ENCODE peak calls at places on chromosomes 7 and 10, in six cellular contexts. X is choroid plexus epithelial cell, D is Caco-2, O is lower lobe of right lung, Q is A549, W is endothelial cell. I is an unnamed sample.

GRCh38 chr10:79038841-79039201 is 29.9 kb upstream of the ZMIZ1 start:
- DNase-seq in D (no peak), X (peak; percentile 49), Q (no peak), O (peak; percentile 21), W (no peak), I (peak; percentile 46)

GRCh38 chr10:108250954-108251620 is 1086.6 kb upstream of the SORCS1 start:
- DNase-seq in Q (no peak), D (no peak), O (no peak), X (peak; percentile 28), W (no peak), I (no peak)

GRCh38 chr10:119030421-119031250 is 1.1 kb downstream of the NANOS1 start:
- DNase-seq in W (peak; percentile 69), Q (no peak), O (peak; percentile 66), X (peak; percentile 63), D (peak; percentile 78), I (peak; percentile 67)

GRCh38 chr7:111796671-111797070 is 234.4 kb upstream of the IMMP2L start:
- DNase-seq in Q (no peak), X (peak; percentile 38), O (no peak), W (no peak), D (no peak), I (no peak)

GRCh38 chr10:7397049-7397448 is 13.8 kb downstream of the SFMBT2 start:
- DNase-seq in D (no peak), Q (no peak), O (no peak), W (no peak), X (no peak), I (no peak)

GRCh38 chr10:58465641-58466040 is 47.0 kb upstream of the BICC1 start:
- DNase-seq in W (no peak), X (peak; percentile 26), Q (no peak), O (no peak), D (no peak), I (no peak)

GRCh38 chr10:77168161-77168560 is 469.4 kb downstream of the KCNMA1 start:
- DNase-seq in O (no peak), Q (no peak), X (no peak), W (no peak), D (no peak), I (no peak)

GRCh38 chr10:89540550-89540949 is 5.2 kb upstream of the SLC16A12 start:
- DNase-seq in O (no peak), D (no peak), X (peak; percentile 42), W (no peak), Q (no peak), I (no peak)

GRCh38 chr7:1064581-1064980 is 20.2 kb downstream of the GPR146 start:
- DNase-seq in O (no peak), X (no peak), Q (no peak), W (no peak), D (no peak), I (no peak)
- TF ChIP-seq CTCF in O (no peak), X (no peak), Q (no peak), W (no peak), D (no peak), I (no peak)

DNA sequence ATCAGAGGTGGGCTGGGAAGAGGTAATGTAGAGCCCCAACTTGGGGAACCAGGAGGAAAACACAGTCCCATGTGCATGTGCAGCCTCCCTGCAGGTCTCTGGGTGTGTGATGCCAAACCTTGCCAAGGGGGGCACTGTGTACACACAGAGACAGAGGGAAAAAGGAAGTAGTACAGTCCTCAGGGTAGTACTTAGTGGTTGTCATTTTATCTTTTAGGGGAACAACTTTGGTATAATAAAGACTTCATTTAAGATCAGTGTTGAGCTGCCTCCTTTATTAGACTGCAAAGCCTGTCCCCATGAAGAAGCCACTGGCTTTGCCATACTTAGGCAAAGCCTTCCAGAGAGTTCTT is 151.8 kb downstream of the CDH23 start:
- DNase-seq in O (no peak), X (peak; percentile 55), D (no peak), W (peak; percentile 52), Q (peak; percentile 39), I (no peak)
- TF ChIP-seq CTCF in O (peak; percentile 27), X (peak; percentile 61), D (no peak), W (peak; percentile 41), Q (peak; percentile 25), I (peak; percentile 48)

GRCh38 chr10:113053881-113054280 is 103.8 kb downstream of the TCF7L2 start:
- DNase-seq in O (no peak), D (no peak), X (peak; percentile 54), W (peak; percentile 55), Q (no peak), I (no peak)

GRCh38 chr10:113051456-113051855 is 101.4 kb downstream of the TCF7L2 start:
- DNase-seq in W (no peak), O (no peak), Q (no peak), D (no peak), X (no peak), I (no peak)

GRCh38 chr10:113053091-113053490 is 103.0 kb downstream of the TCF7L2 start:
- DNase-seq in O (no peak), W (no peak), D (no peak), X (no peak), Q (no peak), I (no peak)

GRCh38 chr10:113049881-113050280 is 99.8 kb downstream of the TCF7L2 start:
- DNase-seq in W (no peak), D (no peak), X (no peak), O (no peak), Q (no peak), I (no peak)

GRCh38 chr10:113052076-113052830 is 102.2 kb downstream of the TCF7L2 start:
- DNase-seq in X (no peak), O (no peak), W (no peak), Q (no peak), D (no peak), I (no peak)
- TF ChIP-seq CTCF in X (peak; percentile 50), O (peak; percentile 19), W (no peak), Q (peak; percentile 38), D (peak; percentile 39), I (peak; percentile 23)

GRCh38 chr10:54002077-54002476 is 799.0 kb downstream of the PCDH15 start:
- DNase-seq in X (no peak), D (no peak), Q (no peak), W (no peak), O (no peak), I (no peak)

DNA sequence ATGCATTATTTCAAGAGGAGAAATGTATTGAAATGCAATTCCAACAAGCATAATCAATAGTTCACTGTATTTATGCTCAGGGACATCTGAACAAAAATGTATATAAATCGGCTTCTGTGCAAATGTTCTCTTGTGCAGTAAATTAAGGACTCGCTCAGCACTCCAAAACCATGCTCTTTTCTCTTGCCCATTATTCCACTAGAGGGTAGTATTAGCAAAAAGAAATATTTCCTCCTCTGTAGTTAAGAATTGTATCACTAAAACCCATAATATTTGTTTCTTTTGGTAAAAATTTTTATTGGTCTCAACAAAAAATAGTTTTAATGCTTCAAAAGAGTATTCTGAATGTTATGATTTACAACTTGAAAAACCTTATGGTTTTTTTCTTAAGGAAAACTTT is 803.1 kb downstream of the PCDH15 start:
- DNase-seq in O (no peak), D (no peak), W (no peak), Q (no peak), X (peak; percentile 1), I (no peak)
- TF ChIP-seq CTCF in O (no peak), D (peak; percentile 59), W (peak; percentile 46), Q (no peak), X (no peak), I (peak; percentile 7)

GRCh38 chr7:132503415-132503814 is 72.9 kb downstream of the PLXNA4 start:
- DNase-seq in W (no peak), X (no peak), Q (no peak), O (no peak), D (no peak), I (no peak)

GRCh38 chr7:132501956-132502355 is 74.3 kb downstream of the PLXNA4 start:
- DNase-seq in D (no peak), Q (no peak), X (no peak), W (peak; percentile 21), O (no peak), I (no peak)

GRCh38 chr7:132499065-132499464 is 77.2 kb downstream of the PLXNA4 start:
- DNase-seq in W (no peak), O (no peak), D (no peak), Q (no peak), X (no peak), I (no peak)

GRCh38 chr7:132498319-132498718 is 78.0 kb downstream of the PLXNA4 start:
- DNase-seq in X (no peak), D (no peak), W (no peak), Q (no peak), O (no peak), I (no peak)

DNA sequence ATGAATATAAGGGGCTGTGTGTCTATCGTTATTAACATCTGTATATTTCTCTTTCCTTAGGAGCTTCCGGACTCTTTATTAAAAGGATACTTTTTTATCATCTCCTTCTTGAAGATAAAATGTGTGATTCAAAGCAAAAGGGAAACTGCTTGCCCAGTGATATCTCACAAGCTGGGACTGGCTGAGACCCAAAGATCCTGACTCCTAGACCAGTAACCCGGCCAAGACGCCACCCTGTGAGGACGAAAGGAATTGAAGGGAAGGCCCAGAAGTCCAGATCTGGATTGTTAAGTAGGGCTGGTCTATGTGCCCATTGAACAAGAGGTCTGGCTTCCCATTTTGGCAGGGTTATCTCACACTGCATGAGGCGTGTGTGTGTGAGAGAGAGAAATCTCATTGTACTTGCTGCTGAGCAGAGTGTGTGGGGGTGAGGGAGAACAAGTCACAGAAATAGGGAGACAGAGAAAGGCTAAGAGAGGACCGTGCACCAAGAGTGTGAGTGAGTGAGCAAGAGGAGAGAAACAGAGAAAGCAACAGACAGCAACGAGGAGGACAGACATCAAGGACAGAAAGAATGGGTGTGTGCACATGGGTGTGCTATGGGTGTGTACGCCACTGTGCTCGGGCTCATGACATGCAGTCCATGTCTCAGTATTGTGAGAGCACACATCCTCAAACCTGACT is 75.4 kb downstream of the PLXNA4 start:
- DNase-seq in X (peak; percentile 36), D (no peak), Q (no peak), W (peak; percentile 20), O (no peak), I (peak; percentile 35)
- TF ChIP-seq CTCF in X (no peak), D (peak; percentile 18), Q (no peak), W (no peak), O (peak; percentile 32), I (peak; percentile 34)

DNA sequence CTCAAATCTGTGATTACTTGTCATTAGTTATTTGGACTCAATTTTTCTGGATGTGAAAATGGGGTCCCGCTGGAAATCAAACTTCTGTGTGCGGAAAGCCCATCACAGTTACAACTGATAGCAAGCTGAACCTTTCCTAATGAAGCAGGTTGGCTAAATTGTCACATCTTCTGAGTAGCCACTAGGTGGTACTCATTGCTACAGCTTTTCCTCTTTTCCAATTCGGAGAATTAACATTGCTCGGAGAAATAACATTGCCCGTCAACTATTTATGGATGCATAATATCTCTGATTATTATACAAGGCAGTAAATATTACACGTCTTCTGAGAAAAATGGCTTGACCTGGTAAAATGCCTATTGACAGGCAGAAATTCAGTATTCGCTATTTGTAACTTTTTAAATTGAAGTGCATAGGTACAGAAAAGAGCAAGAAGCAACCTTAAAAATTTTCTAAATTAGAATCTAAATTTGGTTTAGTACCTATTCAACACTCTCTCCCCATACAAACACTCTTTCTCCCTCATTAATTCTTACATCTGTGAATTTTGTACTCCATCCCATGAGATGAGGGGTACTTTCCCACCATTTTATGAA is 17.3 kb upstream of the BLOC1S2 start:
- DNase-seq in X (peak; percentile 57), Q (peak; percentile 69), W (no peak), D (no peak), O (no peak), I (no peak)
- TF ChIP-seq CTCF in X (peak; percentile 71), Q (peak; percentile 80), W (peak; percentile 59), D (peak; percentile 70), O (peak; percentile 57), I (peak; percentile 72)

I was measured in WERI-Rb-1.